ENCODE peak calls at places on chromosomes 1 and 21, in seven cellular contexts. One of them, this sample, is unnamed.

GRCh38 chr1:183778006-183778405 is 26.9 kb upstream of the RGL1 start:
- DNase-seq in OCI-LY7: no peak
- DNase-seq in astrocyte: no peak
- DNase-seq in cardiac muscle cell: no peak
- DNase-seq in testis: no peak
- DNase-seq in upper lobe of left lung: no peak
- DNase-seq in PC-9: no peak
- DNase-seq in this sample: no peak

GRCh38 chr1:156625436-156626078 is 6.3 kb downstream of the HAPLN2 start:
- DNase-seq in astrocyte: no peak
- DNase-seq in cardiac muscle cell: peak; percentile 76
- DNase-seq in upper lobe of left lung: peak; percentile 36
- DNase-seq in testis: peak; percentile 75
- DNase-seq in PC-9: peak; percentile 32
- DNase-seq in OCI-LY7: peak; percentile 68
- DNase-seq in this sample: peak; percentile 60

GRCh38 chr1:115828101-115829022 is 12.6 kb downstream of the NHLH2 start:
- DNase-seq in OCI-LY7: no peak
- DNase-seq in upper lobe of left lung: peak; percentile 46
- DNase-seq in PC-9: no peak
- DNase-seq in astrocyte: no peak
- DNase-seq in cardiac muscle cell: peak; percentile 60
- DNase-seq in testis: peak; percentile 68
- DNase-seq in this sample: no peak

GRCh38 chr1:11529763-11530730 is 51.1 kb downstream of the DISP3 start:
- DNase-seq in OCI-LY7: no peak
- DNase-seq in PC-9: no peak
- DNase-seq in testis: no peak
- DNase-seq in cardiac muscle cell: no peak
- DNase-seq in upper lobe of left lung: no peak
- DNase-seq in astrocyte: no peak
- DNase-seq in this sample: no peak

GRCh38 chr21:25421327-25422028 is 185.8 kb downstream of the MRPL39 start:
- DNase-seq in astrocyte: peak; percentile 20
- DNase-seq in OCI-LY7: peak; percentile 50
- DNase-seq in testis: peak; percentile 49
- DNase-seq in cardiac muscle cell: peak; percentile 67
- DNase-seq in PC-9: no peak
- DNase-seq in upper lobe of left lung: no peak
- DNase-seq in this sample: peak; percentile 19

GRCh38 chr1:1619917-1620361 is 4.6 kb downstream of the MIB2 start:
- DNase-seq in cardiac muscle cell: no peak
- DNase-seq in astrocyte: no peak
- DNase-seq in upper lobe of left lung: no peak
- DNase-seq in PC-9: no peak
- DNase-seq in OCI-LY7: peak; percentile 27
- DNase-seq in testis: no peak
- DNase-seq in this sample: no peak

GRCh38 chr21:38796426-38796825 is 9.3 kb upstream of the ETS2 start:
- DNase-seq in cardiac muscle cell: no peak
- DNase-seq in testis: no peak
- DNase-seq in astrocyte: peak; percentile 66
- DNase-seq in upper lobe of left lung: no peak
- DNase-seq in OCI-LY7: no peak
- DNase-seq in PC-9: peak; percentile 54
- DNase-seq in this sample: no peak

GRCh38 chr1:18994381-18994780 is 37.9 kb upstream of the IFFO2 start:
- DNase-seq in testis: no peak
- DNase-seq in cardiac muscle cell: no peak
- DNase-seq in astrocyte: no peak
- DNase-seq in upper lobe of left lung: no peak
- DNase-seq in PC-9: no peak
- DNase-seq in OCI-LY7: no peak
- DNase-seq in this sample: no peak

GRCh38 chr1:222043444-222044292 is 301.8 kb upstream of the DUSP10 start:
- DNase-seq in OCI-LY7: no peak
- DNase-seq in astrocyte: peak; percentile 97
- DNase-seq in PC-9: no peak
- DNase-seq in testis: no peak
- DNase-seq in upper lobe of left lung: no peak
- DNase-seq in cardiac muscle cell: no peak
- DNase-seq in this sample: no peak

GRCh38 chr1:224540535-224540934 is 75.6 kb upstream of the CNIH3 start:
- DNase-seq in upper lobe of left lung: no peak
- DNase-seq in cardiac muscle cell: no peak
- DNase-seq in OCI-LY7: no peak
- DNase-seq in PC-9: no peak
- DNase-seq in testis: no peak
- DNase-seq in astrocyte: no peak
- DNase-seq in this sample: no peak

GRCh38 chr1:214287884-214288283 is 6.9 kb downstream of the SMYD2 start:
- DNase-seq in upper lobe of left lung: no peak
- DNase-seq in PC-9: no peak
- DNase-seq in cardiac muscle cell: no peak
- DNase-seq in testis: no peak
- DNase-seq in OCI-LY7: no peak
- DNase-seq in astrocyte: no peak
- DNase-seq in this sample: no peak

GRCh38 chr1:27622828-27623227 is 12.2 kb downstream of the FGR start:
- DNase-seq in cardiac muscle cell: no peak
- DNase-seq in testis: no peak
- DNase-seq in PC-9: no peak
- DNase-seq in OCI-LY7: no peak
- DNase-seq in astrocyte: no peak
- DNase-seq in upper lobe of left lung: peak; percentile 42
- DNase-seq in this sample: no peak

GRCh38 chr1:161792740-161793139 is 26.6 kb downstream of the ATF6 start:
- DNase-seq in cardiac muscle cell: peak; percentile 66
- DNase-seq in astrocyte: peak; percentile 83
- DNase-seq in OCI-LY7: peak; percentile 55
- DNase-seq in upper lobe of left lung: no peak
- DNase-seq in PC-9: peak; percentile 5
- DNase-seq in testis: no peak
- DNase-seq in this sample: no peak

GRCh38 chr1:59007820-59008598 is 224.2 kb upstream of the JUN start:
- DNase-seq in astrocyte: peak; percentile 79
- DNase-seq in OCI-LY7: no peak
- DNase-seq in cardiac muscle cell: no peak
- DNase-seq in testis: peak; percentile 51
- DNase-seq in upper lobe of left lung: no peak
- DNase-seq in PC-9: no peak
- DNase-seq in this sample: no peak

GRCh38 chr1:41109316-41110263 is 88.1 kb upstream of the SLFNL1 start:
- DNase-seq in PC-9: peak; percentile 66
- DNase-seq in cardiac muscle cell: no peak
- DNase-seq in testis: peak; percentile 64
- DNase-seq in upper lobe of left lung: peak; percentile 68
- DNase-seq in astrocyte: peak; percentile 96
- DNase-seq in OCI-LY7: no peak
- DNase-seq in this sample: no peak

GRCh38 chr1:60573726-60574409 is 500.3 kb upstream of the C1orf87 start:
- DNase-seq in cardiac muscle cell: no peak
- DNase-seq in astrocyte: peak; percentile 80
- DNase-seq in OCI-LY7: no peak
- DNase-seq in PC-9: peak; percentile 29
- DNase-seq in testis: no peak
- DNase-seq in upper lobe of left lung: peak; percentile 30
- DNase-seq in this sample: no peak

GRCh38 chr1:28123461-28123961 is 35.1 kb upstream of the EYA3 start:
- DNase-seq in PC-9: peak; percentile 16
- DNase-seq in upper lobe of left lung: peak; percentile 36
- DNase-seq in cardiac muscle cell: no peak
- DNase-seq in OCI-LY7: no peak
- DNase-seq in astrocyte: peak; percentile 92
- DNase-seq in testis: peak; percentile 40
- DNase-seq in this sample: no peak

GRCh38 chr1:55735110-55735509 is 519.9 kb upstream of the USP24 start:
- DNase-seq in OCI-LY7: no peak
- DNase-seq in cardiac muscle cell: no peak
- DNase-seq in testis: no peak
- DNase-seq in astrocyte: no peak
- DNase-seq in PC-9: no peak
- DNase-seq in upper lobe of left lung: no peak
- DNase-seq in this sample: no peak

GRCh38 chr1:38088366-38088765 is 41.8 kb upstream of the POU3F1 start:
- DNase-seq in astrocyte: no peak
- DNase-seq in upper lobe of left lung: no peak
- DNase-seq in PC-9: no peak
- DNase-seq in cardiac muscle cell: no peak
- DNase-seq in OCI-LY7: no peak
- DNase-seq in testis: no peak
- DNase-seq in this sample: no peak

GRCh38 chr1:220353229-220354012 is 81.2 kb upstream of the RAB3GAP2 start:
- DNase-seq in astrocyte: no peak
- DNase-seq in cardiac muscle cell: no peak
- DNase-seq in OCI-LY7: no peak
- DNase-seq in upper lobe of left lung: no peak
- DNase-seq in PC-9: no peak
- DNase-seq in testis: no peak
- DNase-seq in this sample: no peak
- TF ChIP-seq CTCF in astrocyte: no peak
- TF ChIP-seq CTCF in cardiac muscle cell: no peak
- TF ChIP-seq CTCF in OCI-LY7: no peak
- TF ChIP-seq CTCF in upper lobe of left lung: no peak
- TF ChIP-seq CTCF in PC-9: no peak
- TF ChIP-seq CTCF in testis: no peak
- TF ChIP-seq CTCF in this sample: no peak

GRCh38 chr1:23566304-23566703 is 7.0 kb upstream of the ID3 start:
- DNase-seq in upper lobe of left lung: no peak
- DNase-seq in testis: no peak
- DNase-seq in PC-9: no peak
- DNase-seq in astrocyte: no peak
- DNase-seq in cardiac muscle cell: no peak
- DNase-seq in OCI-LY7: no peak
- DNase-seq in this sample: no peak
- H3K27ac ChIP-seq in upper lobe of left lung: peak overlapping the region; percentile 96
- H3K27ac ChIP-seq in testis: no peak overlapping the region
- H3K27ac ChIP-seq in PC-9: no peak overlapping the region
- H3K27ac ChIP-seq in astrocyte: no peak overlapping the region
- H3K27ac ChIP-seq in cardiac muscle cell: peak overlapping the region; percentile 76
- H3K27ac ChIP-seq in OCI-LY7: peak overlapping the region; percentile 9
- H3K27ac ChIP-seq in this sample: no peak overlapping the region

GRCh38 chr21:41733951-41734689 is 32.7 kb downstream of the RIPK4 start:
- DNase-seq in testis: no peak
- DNase-seq in OCI-LY7: no peak
- DNase-seq in PC-9: no peak
- DNase-seq in upper lobe of left lung: no peak
- DNase-seq in astrocyte: no peak
- DNase-seq in cardiac muscle cell: no peak
- DNase-seq in this sample: no peak
- H3K9me3 ChIP-seq in testis: no peaks in the 10 kb centered on the region
- H3K9me3 ChIP-seq in OCI-LY7: no peaks in the 10 kb centered on the region
- H3K9me3 ChIP-seq in PC-9: no peaks in the 10 kb centered on the region
- H3K9me3 ChIP-seq in upper lobe of left lung: no peaks in the 10 kb centered on the region
- H3K9me3 ChIP-seq in astrocyte: peaks cover 10% of the 10 kb centered on the region
- H3K9me3 ChIP-seq in cardiac muscle cell: no peaks in the 10 kb centered on the region
- H3K9me3 ChIP-seq in this sample: peaks cover 6% of the 10 kb centered on the region

GRCh38 chr1:25040122-25040685 is 110.1 kb upstream of the RUNX3 start:
- DNase-seq in testis: no peak
- DNase-seq in astrocyte: no peak
- DNase-seq in PC-9: no peak
- DNase-seq in OCI-LY7: no peak
- DNase-seq in upper lobe of left lung: no peak
- DNase-seq in cardiac muscle cell: no peak
- DNase-seq in this sample: no peak

GRCh38 chr1:25037174-25038074 is 107.3 kb upstream of the RUNX3 start:
- DNase-seq in testis: peak; percentile 29
- DNase-seq in upper lobe of left lung: peak; percentile 55
- DNase-seq in PC-9: peak; percentile 22
- DNase-seq in OCI-LY7: peak; percentile 73
- DNase-seq in cardiac muscle cell: peak; percentile 41
- DNase-seq in astrocyte: no peak
- DNase-seq in this sample: peak; percentile 61

GRCh38 chr1:25041869-25042268 is 111.8 kb upstream of the RUNX3 start:
- DNase-seq in upper lobe of left lung: no peak
- DNase-seq in PC-9: no peak
- DNase-seq in OCI-LY7: no peak
- DNase-seq in astrocyte: no peak
- DNase-seq in cardiac muscle cell: no peak
- DNase-seq in testis: no peak
- DNase-seq in this sample: no peak

GRCh38 chr1:25038699-25039098 is 108.6 kb upstream of the RUNX3 start:
- DNase-seq in cardiac muscle cell: no peak
- DNase-seq in upper lobe of left lung: no peak
- DNase-seq in testis: no peak
- DNase-seq in astrocyte: no peak
- DNase-seq in OCI-LY7: no peak
- DNase-seq in PC-9: no peak
- DNase-seq in this sample: no peak

GRCh38 chr1:25039229-25039628 is 109.2 kb upstream of the RUNX3 start:
- DNase-seq in cardiac muscle cell: no peak
- DNase-seq in OCI-LY7: no peak
- DNase-seq in upper lobe of left lung: no peak
- DNase-seq in PC-9: no peak
- DNase-seq in testis: no peak
- DNase-seq in astrocyte: no peak
- DNase-seq in this sample: no peak
- TF ChIP-seq CTCF in cardiac muscle cell: peak; percentile 12
- TF ChIP-seq CTCF in OCI-LY7: no peak
- TF ChIP-seq CTCF in upper lobe of left lung: no peak
- TF ChIP-seq CTCF in PC-9: peak; percentile 20
- TF ChIP-seq CTCF in testis: no peak
- TF ChIP-seq CTCF in astrocyte: no peak
- TF ChIP-seq CTCF in this sample: no peak

GRCh38 chr1:202164271-202165037 is 4.1 kb upstream of the PTPN7 start:
- DNase-seq in cardiac muscle cell: no peak
- DNase-seq in PC-9: no peak
- DNase-seq in testis: peak; percentile 71
- DNase-seq in astrocyte: no peak
- DNase-seq in upper lobe of left lung: no peak
- DNase-seq in OCI-LY7: peak; percentile 36
- DNase-seq in this sample: peak; percentile 60
- H3K27ac ChIP-seq in cardiac muscle cell: no peak overlapping the region
- H3K27ac ChIP-seq in PC-9: no peak overlapping the region
- H3K27ac ChIP-seq in testis: peak overlapping the region; percentile 87
- H3K27ac ChIP-seq in astrocyte: no peak overlapping the region
- H3K27ac ChIP-seq in upper lobe of left lung: no peak overlapping the region
- H3K27ac ChIP-seq in OCI-LY7: no peak overlapping the region
- H3K27ac ChIP-seq in this sample: no peak overlapping the region

GRCh38 chr1:46768445-46768844 is 30.4 kb upstream of the CYP4B1 start:
- DNase-seq in upper lobe of left lung: no peak
- DNase-seq in astrocyte: no peak
- DNase-seq in PC-9: no peak
- DNase-seq in cardiac muscle cell: no peak
- DNase-seq in OCI-LY7: no peak
- DNase-seq in testis: no peak
- DNase-seq in this sample: no peak

GRCh38 chr1:46772571-46772970 is 26.3 kb upstream of the CYP4B1 start:
- DNase-seq in OCI-LY7: no peak
- DNase-seq in PC-9: no peak
- DNase-seq in testis: no peak
- DNase-seq in astrocyte: no peak
- DNase-seq in cardiac muscle cell: no peak
- DNase-seq in upper lobe of left lung: no peak
- DNase-seq in this sample: no peak

GRCh38 chr1:46767649-46768282 is 31.1 kb upstream of the CYP4B1 start:
- DNase-seq in astrocyte: no peak
- DNase-seq in upper lobe of left lung: peak; percentile 89
- DNase-seq in testis: no peak
- DNase-seq in cardiac muscle cell: peak; percentile 83
- DNase-seq in OCI-LY7: no peak
- DNase-seq in PC-9: peak; percentile 17
- DNase-seq in this sample: no peak

GRCh38 chr1:46770541-46770940 is 28.3 kb upstream of the CYP4B1 start:
- DNase-seq in testis: no peak
- DNase-seq in cardiac muscle cell: no peak
- DNase-seq in astrocyte: no peak
- DNase-seq in OCI-LY7: no peak
- DNase-seq in upper lobe of left lung: no peak
- DNase-seq in PC-9: no peak
- DNase-seq in this sample: no peak

GRCh38 chr1:46769028-46769740 is 29.7 kb upstream of the CYP4B1 start:
- DNase-seq in upper lobe of left lung: no peak
- DNase-seq in cardiac muscle cell: no peak
- DNase-seq in OCI-LY7: no peak
- DNase-seq in testis: no peak
- DNase-seq in PC-9: no peak
- DNase-seq in astrocyte: no peak
- DNase-seq in this sample: no peak
- H3K9me3 ChIP-seq in upper lobe of left lung: peaks cover 23% of the 10 kb centered on the region
- H3K9me3 ChIP-seq in cardiac muscle cell: no peaks in the 10 kb centered on the region
- H3K9me3 ChIP-seq in OCI-LY7: no peaks in the 10 kb centered on the region
- H3K9me3 ChIP-seq in testis: no peaks in the 10 kb centered on the region
- H3K9me3 ChIP-seq in PC-9: peaks cover 26% of the 10 kb centered on the region
- H3K9me3 ChIP-seq in astrocyte: peaks cover 18% of the 10 kb centered on the region
- H3K9me3 ChIP-seq in this sample: peaks cover 40% of the 10 kb centered on the region